ENCODE peak calls at places on chromosomes 5 and 9, in nine cellular contexts. L is BE2C; K is erythroblast; Q is GM23338; G is sigmoid colon; X is NCI-H774; A is T-helper 1 cell; H is GM12865; S is stimulated activated naive CD8-positive, alpha-beta T cell treated with anti-CD3 and anti-CD28 coated beads, Interleukin-15, amount 100 ng/mL, for 72 hours. Y is an unnamed sample.

GRCh38 chr5:168712280-168712924 is 133.2 kb upstream of the PANK3 start:
- DNase-seq in L (no peak), K (no peak), Q (peak), G (no peak), X (no peak), A (no peak), H (peak), S (no peak), Y (peak)

GRCh38 chr9:35757527-35758275 is 3.6 kb upstream of the MSMP start:
- DNase-seq in L (no peak), K (peak), Q (no peak), G (no peak), X (peak), A (no peak), H (no peak), S (no peak), Y (peak)

GRCh38 chr5:143080982-143081381 is 310.8 kb downstream of the ARHGAP26 start:
- DNase-seq in L (no peak), K (no peak), Q (no peak), G (no peak), X (no peak), A (no peak), H (no peak), S (no peak), Y (no peak)

GRCh38 chr5:146877783-146878470 is 630 bp downstream of the PPP2R2B start:
- DNase-seq in L (peak), K (no peak), Q (peak), G (no peak), X (peak), A (peak), H (no peak), S (peak), Y (no peak)

GRCh38 chr5:51582871-51583384 is 199.7 kb downstream of the ISL1 start:
- DNase-seq in L (no peak), K (no peak), Q (peak), G (no peak), X (no peak), A (no peak), H (no peak), S (no peak), Y (no peak)

GRCh38 chr9:126705767-126706697 is 92.3 kb downstream of the LMX1B start:
- DNase-seq in L (peak), K (peak), Q (peak), G (peak), X (no peak), A (peak), H (peak), S (peak), Y (peak)

GRCh38 chr9:20490246-20490834 is 132.0 kb downstream of the MLLT3 start:
- DNase-seq in L (no peak), K (no peak), Q (peak), G (no peak), X (no peak), A (no peak), H (peak), S (no peak), Y (no peak)

GRCh38 chr5:153592081-153592480 is 101.6 kb downstream of the GRIA1 start:
- DNase-seq in L (no peak), K (no peak), Q (no peak), G (no peak), X (no peak), A (no peak), H (no peak), S (no peak), Y (no peak)

GRCh38 chr9:69308217-69308931 is 16.6 kb upstream of the ENTREP1 start:
- DNase-seq in L (no peak), K (no peak), Q (peak), G (no peak), X (no peak), A (no peak), H (no peak), S (no peak), Y (no peak)

GRCh38 chr5:37825334-37825915 is 14.4 kb downstream of the GDNF start:
- DNase-seq in L (no peak), K (no peak), Q (peak), G (no peak), X (peak), A (no peak), H (no peak), S (no peak), Y (no peak)

GRCh38 chr9:107541523-107541922 is 52.0 kb upstream of the KLF4 start:
- DNase-seq in L (no peak), K (no peak), Q (no peak), G (no peak), X (no peak), A (no peak), H (peak), S (no peak), Y (no peak)

GRCh38 chr5:44426944-44427343 is 37.7 kb upstream of the FGF10 start:
- DNase-seq in L (no peak), K (no peak), Q (no peak), G (no peak), X (no peak), A (no peak), H (no peak), S (no peak), Y (no peak)

Y was measured in endothelial cell of umbilical vein.